ENCODE peak calls at places on chromosome 13, in nine cellular contexts. One of them, this sample, is unnamed.

GRCh38 chr13:113288880-113289279 is 8.2 kb upstream of the LAMP1 start:
- DNase-seq in stimulated activated CD8-positive, alpha-beta memory T cell treated with anti-CD3 and anti-CD28 coated beads, Interleukin-15, amount 100 ng/mL, for 1 hour: no peak
- DNase-seq in left ventricle myocardium superior: no peak
- DNase-seq in EL: no peak
- DNase-seq in activated T-helper 1 cell treated with anti-CD3 and anti-CD28 coated beads, Interleukin-2, amount 50 U/mL, for 16 hours: no peak
- DNase-seq in HT1080: peak
- DNase-seq in T1000: no peak
- DNase-seq in T-cell: no peak
- DNase-seq in ovary: no peak
- DNase-seq in this sample: no peak

GRCh38 chr13:78764665-78765064 is 105.7 kb upstream of the OBI1 start:
- DNase-seq in activated T-helper 1 cell treated with anti-CD3 and anti-CD28 coated beads, Interleukin-2, amount 50 U/mL, for 16 hours: no peak
- DNase-seq in T-cell: no peak
- DNase-seq in ovary: no peak
- DNase-seq in HT1080: no peak
- DNase-seq in stimulated activated CD8-positive, alpha-beta memory T cell treated with anti-CD3 and anti-CD28 coated beads, Interleukin-15, amount 100 ng/mL, for 1 hour: no peak
- DNase-seq in left ventricle myocardium superior: no peak
- DNase-seq in T1000: no peak
- DNase-seq in EL: no peak
- DNase-seq in this sample: no peak

GRCh38 chr13:99582511-99582910 is 81.2 kb downstream of the TM9SF2 start:
- DNase-seq in HT1080: no peak
- DNase-seq in EL: no peak
- DNase-seq in T-cell: no peak
- DNase-seq in activated T-helper 1 cell treated with anti-CD3 and anti-CD28 coated beads, Interleukin-2, amount 50 U/mL, for 16 hours: no peak
- DNase-seq in stimulated activated CD8-positive, alpha-beta memory T cell treated with anti-CD3 and anti-CD28 coated beads, Interleukin-15, amount 100 ng/mL, for 1 hour: no peak
- DNase-seq in ovary: no peak
- DNase-seq in left ventricle myocardium superior: no peak
- DNase-seq in T1000: no peak
- DNase-seq in this sample: no peak

GRCh38 chr13:32622827-32623226 is 36.6 kb downstream of the PDS5B start:
- DNase-seq in left ventricle myocardium superior: no peak
- DNase-seq in stimulated activated CD8-positive, alpha-beta memory T cell treated with anti-CD3 and anti-CD28 coated beads, Interleukin-15, amount 100 ng/mL, for 1 hour: no peak
- DNase-seq in HT1080: no peak
- DNase-seq in activated T-helper 1 cell treated with anti-CD3 and anti-CD28 coated beads, Interleukin-2, amount 50 U/mL, for 16 hours: no peak
- DNase-seq in ovary: no peak
- DNase-seq in T1000: no peak
- DNase-seq in EL: no peak
- DNase-seq in T-cell: no peak
- DNase-seq in this sample: no peak

GRCh38 chr13:35830850-35831450 is 300.2 kb downstream of the DCLK1 start:
- DNase-seq in T-cell: no peak
- DNase-seq in EL: no peak
- DNase-seq in left ventricle myocardium superior: no peak
- DNase-seq in ovary: no peak
- DNase-seq in T1000: no peak
- DNase-seq in activated T-helper 1 cell treated with anti-CD3 and anti-CD28 coated beads, Interleukin-2, amount 50 U/mL, for 16 hours: no peak
- DNase-seq in stimulated activated CD8-positive, alpha-beta memory T cell treated with anti-CD3 and anti-CD28 coated beads, Interleukin-15, amount 100 ng/mL, for 1 hour: no peak
- DNase-seq in HT1080: no peak
- DNase-seq in this sample: no peak

GRCh38 chr13:42926555-42926954 is 65.5 kb downstream of the EPSTI1 start:
- DNase-seq in activated T-helper 1 cell treated with anti-CD3 and anti-CD28 coated beads, Interleukin-2, amount 50 U/mL, for 16 hours: no peak
- DNase-seq in T-cell: no peak
- DNase-seq in stimulated activated CD8-positive, alpha-beta memory T cell treated with anti-CD3 and anti-CD28 coated beads, Interleukin-15, amount 100 ng/mL, for 1 hour: no peak
- DNase-seq in HT1080: no peak
- DNase-seq in left ventricle myocardium superior: no peak
- DNase-seq in EL: no peak
- DNase-seq in ovary: no peak
- DNase-seq in T1000: no peak
- DNase-seq in this sample: no peak

GRCh38 chr13:112067871-112068305 is 939 bp downstream of the SOX1 start:
- DNase-seq in EL: no peak
- DNase-seq in activated T-helper 1 cell treated with anti-CD3 and anti-CD28 coated beads, Interleukin-2, amount 50 U/mL, for 16 hours: no peak
- DNase-seq in stimulated activated CD8-positive, alpha-beta memory T cell treated with anti-CD3 and anti-CD28 coated beads, Interleukin-15, amount 100 ng/mL, for 1 hour: no peak
- DNase-seq in T-cell: no peak
- DNase-seq in T1000: no peak
- DNase-seq in left ventricle myocardium superior: no peak
- DNase-seq in HT1080: no peak
- DNase-seq in ovary: no peak
- DNase-seq in this sample: peak

GRCh38 chr13:27953671-27954405 is 15.3 kb downstream of the CDX2 start:
- DNase-seq in HT1080: peak
- DNase-seq in activated T-helper 1 cell treated with anti-CD3 and anti-CD28 coated beads, Interleukin-2, amount 50 U/mL, for 16 hours: no peak
- DNase-seq in stimulated activated CD8-positive, alpha-beta memory T cell treated with anti-CD3 and anti-CD28 coated beads, Interleukin-15, amount 100 ng/mL, for 1 hour: peak
- DNase-seq in T-cell: peak
- DNase-seq in T1000: no peak
- DNase-seq in left ventricle myocardium superior: peak
- DNase-seq in EL: peak
- DNase-seq in ovary: peak
- DNase-seq in this sample: peak

GRCh38 chr13:76667551-76667950 is 218.7 kb downstream of the KCTD12 start:
- DNase-seq in left ventricle myocardium superior: no peak
- DNase-seq in ovary: peak
- DNase-seq in EL: peak
- DNase-seq in HT1080: peak
- DNase-seq in activated T-helper 1 cell treated with anti-CD3 and anti-CD28 coated beads, Interleukin-2, amount 50 U/mL, for 16 hours: no peak
- DNase-seq in T1000: no peak
- DNase-seq in T-cell: no peak
- DNase-seq in stimulated activated CD8-positive, alpha-beta memory T cell treated with anti-CD3 and anti-CD28 coated beads, Interleukin-15, amount 100 ng/mL, for 1 hour: no peak
- DNase-seq in this sample: peak

GRCh38 chr13:50588736-50589135 is 254.8 kb downstream of the DLEU7 start:
- DNase-seq in HT1080: no peak
- DNase-seq in ovary: no peak
- DNase-seq in T1000: no peak
- DNase-seq in activated T-helper 1 cell treated with anti-CD3 and anti-CD28 coated beads, Interleukin-2, amount 50 U/mL, for 16 hours: no peak
- DNase-seq in T-cell: no peak
- DNase-seq in left ventricle myocardium superior: no peak
- DNase-seq in EL: peak
- DNase-seq in stimulated activated CD8-positive, alpha-beta memory T cell treated with anti-CD3 and anti-CD28 coated beads, Interleukin-15, amount 100 ng/mL, for 1 hour: no peak
- DNase-seq in this sample: no peak

GRCh38 chr13:113946409-113947181 is 27.3 kb downstream of the C13orf46 start:
- DNase-seq in left ventricle myocardium superior: peak
- DNase-seq in HT1080: no peak
- DNase-seq in ovary: peak
- DNase-seq in T1000: no peak
- DNase-seq in EL: no peak
- DNase-seq in activated T-helper 1 cell treated with anti-CD3 and anti-CD28 coated beads, Interleukin-2, amount 50 U/mL, for 16 hours: no peak
- DNase-seq in T-cell: no peak
- DNase-seq in stimulated activated CD8-positive, alpha-beta memory T cell treated with anti-CD3 and anti-CD28 coated beads, Interleukin-15, amount 100 ng/mL, for 1 hour: no peak
- DNase-seq in this sample: no peak

GRCh38 chr13:46675016-46675415 is 121.9 kb downstream of the ESD start:
- DNase-seq in EL: peak
- DNase-seq in ovary: no peak
- DNase-seq in T-cell: no peak
- DNase-seq in T1000: no peak
- DNase-seq in left ventricle myocardium superior: no peak
- DNase-seq in HT1080: no peak
- DNase-seq in activated T-helper 1 cell treated with anti-CD3 and anti-CD28 coated beads, Interleukin-2, amount 50 U/mL, for 16 hours: no peak
- DNase-seq in stimulated activated CD8-positive, alpha-beta memory T cell treated with anti-CD3 and anti-CD28 coated beads, Interleukin-15, amount 100 ng/mL, for 1 hour: no peak
- DNase-seq in this sample: peak

GRCh38 chr13:25169951-25170553 is 2.0 kb downstream of the AMER2 start:
- DNase-seq in HT1080: no peak
- DNase-seq in left ventricle myocardium superior: no peak
- DNase-seq in T-cell: no peak
- DNase-seq in EL: no peak
- DNase-seq in stimulated activated CD8-positive, alpha-beta memory T cell treated with anti-CD3 and anti-CD28 coated beads, Interleukin-15, amount 100 ng/mL, for 1 hour: no peak
- DNase-seq in activated T-helper 1 cell treated with anti-CD3 and anti-CD28 coated beads, Interleukin-2, amount 50 U/mL, for 16 hours: no peak
- DNase-seq in T1000: no peak
- DNase-seq in ovary: no peak
- DNase-seq in this sample: no peak

GRCh38 chr13:29758591-29759114 is 91.8 kb downstream of the UBL3 start:
- DNase-seq in T-cell: peak
- DNase-seq in HT1080: peak
- DNase-seq in stimulated activated CD8-positive, alpha-beta memory T cell treated with anti-CD3 and anti-CD28 coated beads, Interleukin-15, amount 100 ng/mL, for 1 hour: peak
- DNase-seq in ovary: no peak
- DNase-seq in T1000: peak
- DNase-seq in activated T-helper 1 cell treated with anti-CD3 and anti-CD28 coated beads, Interleukin-2, amount 50 U/mL, for 16 hours: peak
- DNase-seq in EL: peak
- DNase-seq in left ventricle myocardium superior: peak
- DNase-seq in this sample: no peak

GRCh38 chr13:51764184-51765141 is 39.5 kb downstream of the DHRS12 start:
- DNase-seq in left ventricle myocardium superior: peak
- DNase-seq in EL: peak
- DNase-seq in T1000: peak
- DNase-seq in stimulated activated CD8-positive, alpha-beta memory T cell treated with anti-CD3 and anti-CD28 coated beads, Interleukin-15, amount 100 ng/mL, for 1 hour: peak
- DNase-seq in T-cell: peak
- DNase-seq in ovary: peak
- DNase-seq in activated T-helper 1 cell treated with anti-CD3 and anti-CD28 coated beads, Interleukin-2, amount 50 U/mL, for 16 hours: peak
- DNase-seq in HT1080: peak
- DNase-seq in this sample: no peak

GRCh38 chr13:102779426-102780159 is 6.0 kb upstream of the TEX30 start:
- DNase-seq in T1000: no peak
- DNase-seq in stimulated activated CD8-positive, alpha-beta memory T cell treated with anti-CD3 and anti-CD28 coated beads, Interleukin-15, amount 100 ng/mL, for 1 hour: no peak
- DNase-seq in ovary: no peak
- DNase-seq in HT1080: peak
- DNase-seq in EL: no peak
- DNase-seq in T-cell: no peak
- DNase-seq in left ventricle myocardium superior: no peak
- DNase-seq in activated T-helper 1 cell treated with anti-CD3 and anti-CD28 coated beads, Interleukin-2, amount 50 U/mL, for 16 hours: no peak
- DNase-seq in this sample: no peak

GRCh38 chr13:42073683-42074082 is 25.2 kb downstream of the DGKH start:
- DNase-seq in activated T-helper 1 cell treated with anti-CD3 and anti-CD28 coated beads, Interleukin-2, amount 50 U/mL, for 16 hours: no peak
- DNase-seq in T-cell: no peak
- DNase-seq in ovary: no peak
- DNase-seq in left ventricle myocardium superior: no peak
- DNase-seq in HT1080: no peak
- DNase-seq in EL: peak
- DNase-seq in T1000: no peak
- DNase-seq in stimulated activated CD8-positive, alpha-beta memory T cell treated with anti-CD3 and anti-CD28 coated beads, Interleukin-15, amount 100 ng/mL, for 1 hour: no peak
- DNase-seq in this sample: no peak

GRCh38 chr13:89568276-89568675 is 1779.2 kb upstream of the MIR17HG start:
- DNase-seq in HT1080: no peak
- DNase-seq in EL: no peak
- DNase-seq in ovary: no peak
- DNase-seq in stimulated activated CD8-positive, alpha-beta memory T cell treated with anti-CD3 and anti-CD28 coated beads, Interleukin-15, amount 100 ng/mL, for 1 hour: no peak
- DNase-seq in left ventricle myocardium superior: no peak
- DNase-seq in T-cell: no peak
- DNase-seq in activated T-helper 1 cell treated with anti-CD3 and anti-CD28 coated beads, Interleukin-2, amount 50 U/mL, for 16 hours: no peak
- DNase-seq in T1000: no peak
- DNase-seq in this sample: no peak

GRCh38 chr13:65966991-65967451 is 1263.1 kb downstream of the PCDH9 start:
- DNase-seq in ovary: no peak
- DNase-seq in EL: peak
- DNase-seq in HT1080: peak
- DNase-seq in stimulated activated CD8-positive, alpha-beta memory T cell treated with anti-CD3 and anti-CD28 coated beads, Interleukin-15, amount 100 ng/mL, for 1 hour: no peak
- DNase-seq in activated T-helper 1 cell treated with anti-CD3 and anti-CD28 coated beads, Interleukin-2, amount 50 U/mL, for 16 hours: no peak
- DNase-seq in left ventricle myocardium superior: no peak
- DNase-seq in T1000: no peak
- DNase-seq in T-cell: no peak
- DNase-seq in this sample: no peak

GRCh38 chr13:111328803-111329410 is 8.5 kb downstream of the TEX29 start:
- DNase-seq in activated T-helper 1 cell treated with anti-CD3 and anti-CD28 coated beads, Interleukin-2, amount 50 U/mL, for 16 hours: no peak
- DNase-seq in HT1080: no peak
- DNase-seq in ovary: no peak
- DNase-seq in T-cell: no peak
- DNase-seq in T1000: no peak
- DNase-seq in stimulated activated CD8-positive, alpha-beta memory T cell treated with anti-CD3 and anti-CD28 coated beads, Interleukin-15, amount 100 ng/mL, for 1 hour: no peak
- DNase-seq in left ventricle myocardium superior: no peak
- DNase-seq in EL: no peak
- DNase-seq in this sample: no peak

GRCh38 chr13:31674056-31674455 is 65.3 kb upstream of the RXFP2 start:
- DNase-seq in T1000: no peak
- DNase-seq in EL: peak
- DNase-seq in left ventricle myocardium superior: no peak
- DNase-seq in HT1080: no peak
- DNase-seq in stimulated activated CD8-positive, alpha-beta memory T cell treated with anti-CD3 and anti-CD28 coated beads, Interleukin-15, amount 100 ng/mL, for 1 hour: no peak
- DNase-seq in activated T-helper 1 cell treated with anti-CD3 and anti-CD28 coated beads, Interleukin-2, amount 50 U/mL, for 16 hours: no peak
- DNase-seq in T-cell: no peak
- DNase-seq in ovary: no peak
- DNase-seq in this sample: no peak

GRCh38 chr13:54859827-54860226 is 1831.2 kb downstream of the OLFM4 start:
- DNase-seq in stimulated activated CD8-positive, alpha-beta memory T cell treated with anti-CD3 and anti-CD28 coated beads, Interleukin-15, amount 100 ng/mL, for 1 hour: no peak
- DNase-seq in ovary: no peak
- DNase-seq in EL: no peak
- DNase-seq in T1000: no peak
- DNase-seq in left ventricle myocardium superior: no peak
- DNase-seq in T-cell: no peak
- DNase-seq in activated T-helper 1 cell treated with anti-CD3 and anti-CD28 coated beads, Interleukin-2, amount 50 U/mL, for 16 hours: no peak
- DNase-seq in HT1080: peak
- DNase-seq in this sample: no peak

GRCh38 chr13:109012115-109012514 is 382.7 kb downstream of the MYO16 start:
- DNase-seq in stimulated activated CD8-positive, alpha-beta memory T cell treated with anti-CD3 and anti-CD28 coated beads, Interleukin-15, amount 100 ng/mL, for 1 hour: no peak
- DNase-seq in ovary: no peak
- DNase-seq in T-cell: no peak
- DNase-seq in T1000: no peak
- DNase-seq in left ventricle myocardium superior: no peak
- DNase-seq in HT1080: no peak
- DNase-seq in EL: no peak
- DNase-seq in activated T-helper 1 cell treated with anti-CD3 and anti-CD28 coated beads, Interleukin-2, amount 50 U/mL, for 16 hours: no peak
- DNase-seq in this sample: no peak

GRCh38 chr13:73945371-73945770 is 188.8 kb downstream of the KLF12 start:
- DNase-seq in T-cell: no peak
- DNase-seq in HT1080: no peak
- DNase-seq in T1000: no peak
- DNase-seq in left ventricle myocardium superior: no peak
- DNase-seq in stimulated activated CD8-positive, alpha-beta memory T cell treated with anti-CD3 and anti-CD28 coated beads, Interleukin-15, amount 100 ng/mL, for 1 hour: no peak
- DNase-seq in ovary: no peak
- DNase-seq in activated T-helper 1 cell treated with anti-CD3 and anti-CD28 coated beads, Interleukin-2, amount 50 U/mL, for 16 hours: no peak
- DNase-seq in EL: no peak
- DNase-seq in this sample: no peak

GRCh38 chr13:40764587-40765403 is 6.2 kb downstream of the MRPS31 start:
- DNase-seq in EL: no peak
- DNase-seq in left ventricle myocardium superior: no peak
- DNase-seq in HT1080: no peak
- DNase-seq in activated T-helper 1 cell treated with anti-CD3 and anti-CD28 coated beads, Interleukin-2, amount 50 U/mL, for 16 hours: no peak
- DNase-seq in T-cell: no peak
- DNase-seq in T1000: no peak
- DNase-seq in stimulated activated CD8-positive, alpha-beta memory T cell treated with anti-CD3 and anti-CD28 coated beads, Interleukin-15, amount 100 ng/mL, for 1 hour: no peak
- DNase-seq in ovary: no peak
- DNase-seq in this sample: no peak

GRCh38 chr13:64074989-64075474 is 2659.4 kb upstream of the PCDH20 start:
- DNase-seq in stimulated activated CD8-positive, alpha-beta memory T cell treated with anti-CD3 and anti-CD28 coated beads, Interleukin-15, amount 100 ng/mL, for 1 hour: no peak
- DNase-seq in left ventricle myocardium superior: no peak
- DNase-seq in EL: no peak
- DNase-seq in T1000: no peak
- DNase-seq in ovary: no peak
- DNase-seq in T-cell: no peak
- DNase-seq in activated T-helper 1 cell treated with anti-CD3 and anti-CD28 coated beads, Interleukin-2, amount 50 U/mL, for 16 hours: no peak
- DNase-seq in HT1080: peak
- DNase-seq in this sample: no peak

GRCh38 chr13:99972190-99972731 is 694 bp upstream of the ZIC5 start:
- DNase-seq in T1000: no peak
- DNase-seq in HT1080: no peak
- DNase-seq in EL: no peak
- DNase-seq in activated T-helper 1 cell treated with anti-CD3 and anti-CD28 coated beads, Interleukin-2, amount 50 U/mL, for 16 hours: no peak
- DNase-seq in stimulated activated CD8-positive, alpha-beta memory T cell treated with anti-CD3 and anti-CD28 coated beads, Interleukin-15, amount 100 ng/mL, for 1 hour: no peak
- DNase-seq in left ventricle myocardium superior: no peak
- DNase-seq in ovary: no peak
- DNase-seq in T-cell: no peak
- DNase-seq in this sample: no peak

This sample was measured in NCI-H1092.